ENCODE peak calls at places on chromosomes 4 and X, in nine cellular contexts. J is mucosa of descending colon, D is ascending aorta, C is HCT116, E is Peyer's patch, T is Caco-2, B is tibial nerve, W is heart left ventricle, X is adrenal gland. M is an unnamed sample.

GRCh38 chr4:133147922-133148689 is 988 bp upstream of the PCDH10 start:
- DNase-seq in J (no peak), D (no peak), C (no peak), E (no peak), T (no peak), B (no peak), W (no peak), X (no peak), M (no peak)

GRCh38 chr4:8268901-8269534 is 536 bp upstream of the HTRA3 start:
- DNase-seq in J (no peak), D (no peak), C (no peak), E (no peak), T (no peak), B (no peak), W (no peak), X (no peak), M (no peak)

GRCh38 chrX:106171293-106171692 is 3.2 kb downstream of the PWWP3B start:
- DNase-seq in J (no peak), D (no peak), C (no peak), E (no peak), T (no peak), B (no peak), W (no peak), X (no peak), M (no peak)

GRCh38 chr4:71186566-71187398 is 152.0 kb upstream of the SLC4A4 start:
- DNase-seq in J (peak; percentile 76), D (no peak), C (no peak), E (no peak), T (no peak), B (no peak), W (peak; percentile 72), X (peak; percentile 7), M (no peak)

GRCh38 chr4:98430708-98431403 is 169.7 kb downstream of the RAP1GDS1 start:
- DNase-seq in J (no peak), D (no peak), C (peak; percentile 95), E (no peak), T (no peak), B (no peak), W (no peak), X (no peak), M (peak; percentile 96)

GRCh38 chr4:37836838-37837413 is 10.4 kb downstream of the PGM2 start:
- DNase-seq in J (no peak), D (no peak), C (no peak), E (no peak), T (no peak), B (no peak), W (no peak), X (no peak), M (no peak)

GRCh38 chr4:5137927-5138326 is 86.6 kb downstream of the STK32B start:
- DNase-seq in J (peak; percentile 6), D (no peak), C (no peak), E (no peak), T (no peak), B (no peak), W (no peak), X (no peak), M (no peak)

GRCh38 chr4:26418850-26419249 is 71.4 kb downstream of the CCKAR start:
- DNase-seq in J (no peak), D (no peak), C (no peak), E (no peak), T (no peak), B (no peak), W (no peak), X (no peak), M (no peak)

GRCh38 chr4:56434599-56435000 is 815 bp downstream of the PPAT start:
- DNase-seq in J (no peak), D (no peak), C (no peak), E (no peak), T (no peak), B (no peak), W (peak; percentile 44), X (no peak), M (no peak)

GRCh38 chrX:148043456-148043855 is 62.3 kb downstream of the FMR1NB start:
- DNase-seq in J (no peak), D (no peak), C (no peak), E (no peak), T (no peak), B (no peak), W (no peak), X (peak; percentile 41), M (peak; percentile 18)

GRCh38 chr4:81215936-81216335 is 914 bp upstream of the PRKG2 start:
- DNase-seq in J (no peak), D (no peak), C (no peak), E (no peak), T (no peak), B (no peak), W (no peak), X (no peak), M (no peak)

GRCh38 chr4:99301376-99302164 is 10.8 kb upstream of the ADH1A start:
- DNase-seq in J (no peak), D (no peak), C (no peak), E (no peak), T (no peak), B (no peak), W (no peak), X (no peak), M (no peak)

GRCh38 chrX:150253946-150254615 is 109.0 kb upstream of the MAMLD1 start:
- DNase-seq in J (no peak), D (no peak), C (no peak), E (no peak), T (no peak), B (no peak), W (no peak), X (no peak), M (no peak)

GRCh38 chr4:173013232-173013932 is 155.2 kb upstream of the GALNT7 start:
- DNase-seq in J (peak; percentile 75), D (no peak), C (no peak), E (peak; percentile 26), T (no peak), B (peak; percentile 81), W (no peak), X (peak; percentile 51), M (no peak)

GRCh38 chr4:42401171-42401570 is 3.9 kb downstream of the SHISA3 start:
- DNase-seq in J (peak; percentile 16), D (no peak), C (no peak), E (no peak), T (no peak), B (no peak), W (no peak), X (no peak), M (no peak)

GRCh38 chr4:95985791-95986190 is 145.9 kb downstream of the PDHA2 start:
- DNase-seq in J (no peak), D (no peak), C (no peak), E (no peak), T (no peak), B (no peak), W (no peak), X (no peak), M (no peak)

GRCh38 chrX:65697915-65698796 is 30.7 kb downstream of the MSN start:
- DNase-seq in J (peak; percentile 42), D (peak; percentile 33), C (no peak), E (peak; percentile 90), T (no peak), B (no peak), W (peak; percentile 73), X (peak; percentile 57), M (no peak)

GRCh38 chrX:3165808-3166207 is 124.5 kb downstream of the ARSF start:
- DNase-seq in J (no peak), D (no peak), C (no peak), E (no peak), T (no peak), B (no peak), W (no peak), X (no peak), M (no peak)

GRCh38 chr4:76665139-76665538 is 230.1 kb downstream of the SHROOM3 start:
- DNase-seq in J (peak; percentile 98), D (no peak), C (peak; percentile 82), E (no peak), T (peak; percentile 47), B (no peak), W (no peak), X (no peak), M (no peak)

GRCh38 chr4:141637565-141637964 is 1.2 kb downstream of the IL15 start:
- DNase-seq in J (no peak), D (no peak), C (no peak), E (no peak), T (no peak), B (no peak), W (no peak), X (no peak), M (no peak)

GRCh38 chrX:1656379-1656778 is 41.5 kb downstream of the ASMT start:
- DNase-seq in J (no peak), D (no peak), C (no peak), E (no peak), T (no peak), B (no peak), W (no peak), X (no peak), M (no peak)

GRCh38 chr4:124583797-124584196 is 128.7 kb downstream of the ANKRD50 start:
- DNase-seq in J (no peak), D (no peak), C (no peak), E (no peak), T (no peak), B (no peak), W (no peak), X (no peak), M (no peak)
- H3K4me3 ChIP-seq in J (no peak overlapping the region), D (no peak overlapping the region), C (no peak overlapping the region), E (no peak overlapping the region), T (no peak overlapping the region), B (no peak overlapping the region), W (no peak overlapping the region), X (no peak overlapping the region), M (no peak overlapping the region)

DNA sequence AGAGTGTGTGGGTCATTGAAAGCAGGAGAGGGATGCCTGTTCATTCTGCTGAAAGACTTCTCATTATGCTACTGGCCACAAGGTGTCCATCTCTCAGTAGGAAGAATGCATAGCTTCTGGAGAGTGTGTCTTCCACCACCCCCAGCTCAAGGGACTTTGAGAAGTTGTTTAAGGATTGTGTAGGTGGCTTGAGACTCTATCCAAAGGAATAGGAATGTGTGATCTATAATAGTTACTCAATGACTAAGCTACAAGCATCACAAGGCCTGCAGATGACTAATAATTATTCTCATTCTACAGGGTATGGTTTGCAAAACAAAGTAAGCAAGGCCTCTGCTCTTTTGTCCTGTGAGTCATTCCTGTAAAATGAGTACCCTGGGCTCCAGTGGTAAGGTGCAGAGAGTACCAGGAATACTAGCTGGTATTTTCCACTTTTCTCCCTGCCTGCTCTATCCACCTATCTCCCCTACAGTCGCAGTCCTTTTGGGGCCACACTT is 279.8 kb upstream of the BOD1L1 start:
- DNase-seq in J (no peak), D (no peak), C (no peak), E (no peak), T (peak; percentile 60), B (no peak), W (no peak), X (peak; percentile 46), M (peak; percentile 99)
- TF ChIP-seq CTCF in J (no peak), D (no peak), C (no peak), E (no peak), T (peak; percentile 32), B (no peak), W (no peak), X (no peak), M (peak; percentile 40)

GRCh38 chrX:53193093-53193492 is 31.9 kb downstream of the KDM5C start:
- DNase-seq in J (no peak), D (no peak), C (no peak), E (no peak), T (no peak), B (no peak), W (no peak), X (no peak), M (no peak)
- H3K36me3 ChIP-seq in J (no peaks in the 10 kb centered on the region), D (peaks cover 62% of the 10 kb centered on the region), C (peaks cover 7% of the 10 kb centered on the region), E (peaks cover 49% of the 10 kb centered on the region), T (peaks cover 1% of the 10 kb centered on the region), B (peaks cover 3% of the 10 kb centered on the region), W (peaks cover 59% of the 10 kb centered on the region), X (no peaks in the 10 kb centered on the region), M (peaks cover 2% of the 10 kb centered on the region)

GRCh38 chrX:49947778-49948177 is 25.4 kb downstream of the CLCN5 start:
- DNase-seq in J (no peak), D (no peak), C (no peak), E (no peak), T (no peak), B (no peak), W (no peak), X (no peak), M (no peak)
- H3K4me3 ChIP-seq in J (no peak overlapping the region), D (no peak overlapping the region), C (no peak overlapping the region), E (no peak overlapping the region), T (no peak overlapping the region), B (no peak overlapping the region), W (no peak overlapping the region), X (no peak overlapping the region), M (no peak overlapping the region)